ENCODE peak calls at places on chromosomes 3 and 15, in five cellular contexts. G, I, C, J and Q are unnamed samples.

GRCh38 chr3:48157950-48158376 is 30.3 kb downstream of the CDC25A start:
- DNase-seq in J (peak), G (peak), I (peak), C (no peak), Q (peak)

GRCh38 chr15:69751147-69751546 is 298.5 kb downstream of the RPLP1 start:
- DNase-seq in C (no peak), I (no peak), J (no peak), G (no peak), Q (no peak)

GRCh38 chr15:93428135-93428534 is 339.1 kb upstream of the RGMA start:
- DNase-seq in J (no peak), C (no peak), I (no peak), G (no peak), Q (no peak)

GRCh38 chr3:125679258-125679657 is 84.0 kb upstream of the OSBPL11 start:
- DNase-seq in I (no peak), G (no peak), C (no peak), J (no peak), Q (no peak)

GRCh38 chr15:70741107-70741511 is 22.2 kb downstream of the UACA start:
- DNase-seq in G (peak), I (peak), J (peak), C (no peak), Q (peak)

GRCh38 chr3:196843435-196844110 is 24.1 kb upstream of the SENP5 start:
- DNase-seq in J (no peak), C (no peak), I (no peak), G (no peak), Q (no peak)

GRCh38 chr3:126438186-126438585 is 37.5 kb downstream of the ZXDC start:
- DNase-seq in I (no peak), C (no peak), G (no peak), J (no peak), Q (no peak)

GRCh38 chr15:76996076-76996525 is 1.2 kb downstream of the PSTPIP1 start:
- DNase-seq in G (no peak), I (no peak), C (no peak), J (no peak), Q (no peak)

GRCh38 chr3:18946524-18946923 is 201.8 kb upstream of the KCNH8 start:
- DNase-seq in I (no peak), G (no peak), J (no peak), C (no peak), Q (no peak)

GRCh38 chr15:85753261-85753660 is 41.5 kb downstream of the KLHL25 start:
- DNase-seq in C (no peak), J (no peak), I (no peak), G (no peak), Q (no peak)

GRCh38 chr3:32685604-32686185 is 707 bp downstream of the CNOT10 start:
- DNase-seq in G (peak), C (no peak), I (no peak), J (no peak), Q (peak)

GRCh38 chr3:164024786-164025185 is 1053.5 kb downstream of the SI start:
- DNase-seq in J (no peak), I (no peak), C (no peak), G (no peak), Q (no peak)

GRCh38 chr3:185063431-185063830 is 89.4 kb downstream of the C3orf70 start:
- DNase-seq in J (no peak), I (no peak), C (no peak), G (no peak), Q (no peak)

GRCh38 chr3:126551066-126551838 is 7.5 kb downstream of the C3orf22 start:
- DNase-seq in I (no peak), G (no peak), J (peak), C (no peak), Q (no peak)

GRCh38 chr15:84910928-84911623 is 26.6 kb downstream of the SLC28A1 start:
- DNase-seq in J (peak), G (no peak), C (no peak), I (no peak), Q (no peak)

GRCh38 chr3:56921573-56922571 is 120.1 kb upstream of the ARHGEF3 start:
- DNase-seq in J (no peak), I (peak), C (no peak), G (peak), Q (peak)

GRCh38 chr3:25744477-25744876 is 38.8 kb downstream of the NGLY1 start:
- DNase-seq in J (no peak), G (no peak), C (no peak), I (no peak), Q (no peak)

GRCh38 chr3:64238971-64239667 is 13.9 kb upstream of the PRICKLE2 start:
- DNase-seq in I (peak), J (no peak), C (peak), G (peak), Q (peak)

GRCh38 chr3:11543141-11543947 is 100.4 kb downstream of the VGLL4 start:
- DNase-seq in I (no peak), C (no peak), G (no peak), J (no peak), Q (no peak)

GRCh38 chr3:11544413-11545181 is 99.1 kb downstream of the VGLL4 start:
- DNase-seq in J (no peak), C (no peak), I (peak), G (peak), Q (peak)

GRCh38 chr3:11543948-11544387 is 99.7 kb downstream of the VGLL4 start:
- DNase-seq in C (no peak), J (no peak), G (no peak), I (no peak), Q (no peak)

GRCh38 chr3:11546657-11547302 is 96.9 kb downstream of the VGLL4 start:
- DNase-seq in J (no peak), C (no peak), I (no peak), G (no peak), Q (no peak)

DNA sequence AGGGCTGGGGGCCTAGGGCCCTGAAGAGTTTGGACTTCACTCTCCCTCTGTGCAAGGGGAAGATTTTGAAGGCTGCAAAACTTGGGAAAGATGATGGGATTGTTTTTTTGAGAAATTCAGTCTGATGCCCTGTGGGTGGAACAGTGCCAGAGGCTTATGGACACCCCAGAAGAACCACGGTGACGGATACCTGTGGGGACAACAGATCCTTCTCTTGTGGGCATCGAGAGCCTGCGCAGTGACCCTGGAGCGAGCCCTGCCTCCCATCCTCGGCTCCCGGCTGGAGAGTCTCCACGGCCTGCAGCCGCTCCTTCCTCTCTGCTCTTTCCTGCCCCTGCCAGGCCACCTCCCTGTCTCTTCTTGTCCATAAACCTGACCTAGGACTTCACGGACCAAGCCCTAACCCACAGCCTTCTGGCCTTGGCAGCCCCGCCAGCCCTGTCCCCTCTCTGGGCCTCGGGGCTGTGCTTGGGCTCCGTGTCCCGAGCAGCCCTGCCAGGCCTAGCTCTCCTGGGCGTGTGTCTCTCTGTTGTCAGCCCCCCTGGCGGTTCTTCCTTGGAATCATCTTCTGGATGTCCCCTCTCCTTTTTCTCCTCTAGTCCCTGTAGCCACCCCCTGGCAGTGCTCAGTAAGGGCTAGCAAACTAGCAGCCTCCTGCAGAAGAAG is 98.4 kb downstream of the VGLL4 start:
- DNase-seq in J (no peak), C (no peak), I (no peak), G (no peak), Q (no peak)
- TF ChIP-seq CTCF in J (no peak), C (no peak), I (no peak), G (no peak), Q (peak)

GRCh38 chr3:187456268-187456667 is 88.1 kb downstream of the RTP4 start:
- DNase-seq in C (peak), G (no peak), I (no peak), J (peak), Q (peak)
- TF ChIP-seq CTCF in C (no peak), G (no peak), I (no peak), J (no peak), Q (no peak)

GRCh38 chr15:89806565-89807550 is 7.8 kb downstream of the ANPEP start:
- DNase-seq in I (no peak), G (no peak), C (no peak), J (peak), Q (no peak)
- TF ChIP-seq CTCF in I (no peak), G (no peak), C (no peak), J (no peak), Q (no peak)

GRCh38 chr3:115916866-115917265 is 293.6 kb downstream of the GAP43 start:
- DNase-seq in I (no peak), C (no peak), G (no peak), J (no peak), Q (no peak)

GRCh38 chr3:115915061-115915460 is 291.8 kb downstream of the GAP43 start:
- DNase-seq in J (no peak), C (no peak), I (no peak), G (no peak), Q (no peak)

GRCh38 chr3:115912372-115912771 is 289.1 kb downstream of the GAP43 start:
- DNase-seq in C (no peak), J (no peak), I (no peak), G (peak), Q (peak)

GRCh38 chr3:115918900-115919299 is 295.6 kb downstream of the GAP43 start:
- DNase-seq in G (no peak), C (no peak), I (no peak), J (no peak), Q (no peak)

DNA sequence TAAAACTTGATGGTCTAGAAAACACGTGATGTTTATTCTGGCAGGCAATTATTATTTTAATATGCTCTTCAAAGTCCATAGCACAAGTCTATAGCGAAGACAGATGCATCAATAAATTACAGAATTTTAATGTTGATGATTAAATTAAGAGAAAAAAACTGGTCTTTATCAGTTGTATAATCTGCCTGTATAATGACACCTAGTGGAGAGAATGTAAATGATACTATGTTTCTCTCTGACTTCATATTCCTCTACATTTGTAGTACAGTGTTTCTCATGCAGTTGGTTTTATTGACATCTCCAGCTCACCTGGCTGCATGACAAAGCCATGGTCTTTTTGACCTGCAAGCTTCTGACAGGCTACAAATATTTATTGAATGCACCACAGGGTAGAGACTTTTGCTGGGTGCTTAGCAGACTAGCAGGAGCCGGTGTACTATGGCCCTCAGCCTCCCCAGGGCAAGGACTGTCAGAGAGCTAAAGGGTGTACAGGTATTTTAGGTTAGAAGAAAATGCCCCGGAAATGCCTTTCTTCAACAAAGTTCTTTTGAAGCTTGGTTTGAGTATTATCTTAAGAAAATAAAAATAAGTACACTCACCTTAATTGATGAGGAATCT is 289.9 kb downstream of the GAP43 start:
- DNase-seq in I (no peak), G (peak), C (no peak), J (no peak), Q (no peak)
- TF ChIP-seq CTCF in I (peak), G (peak), C (no peak), J (peak), Q (peak)

GRCh38 chr15:40934457-40934856 is 5.3 kb downstream of the DLL4 start:
- DNase-seq in I (no peak), J (no peak), G (no peak), C (no peak), Q (no peak)

GRCh38 chr15:40936234-40936708 is 7.1 kb downstream of the DLL4 start:
- DNase-seq in G (no peak), J (no peak), C (no peak), I (no peak), Q (no peak)

GRCh38 chr15:40937762-40938529 is 8.8 kb downstream of the DLL4 start:
- DNase-seq in G (no peak), J (no peak), C (no peak), I (no peak), Q (no peak)

GRCh38 chr15:40938530-40938870 is 9.4 kb downstream of the DLL4 start:
- DNase-seq in C (no peak), G (no peak), I (no peak), J (no peak), Q (no peak)

GRCh38 chr15:40936709-40937666 is 7.8 kb downstream of the DLL4 start:
- DNase-seq in J (no peak), C (no peak), I (peak), G (peak), Q (peak)
- TF ChIP-seq CTCF in J (no peak), C (peak), I (no peak), G (no peak), Q (peak)

DNA sequence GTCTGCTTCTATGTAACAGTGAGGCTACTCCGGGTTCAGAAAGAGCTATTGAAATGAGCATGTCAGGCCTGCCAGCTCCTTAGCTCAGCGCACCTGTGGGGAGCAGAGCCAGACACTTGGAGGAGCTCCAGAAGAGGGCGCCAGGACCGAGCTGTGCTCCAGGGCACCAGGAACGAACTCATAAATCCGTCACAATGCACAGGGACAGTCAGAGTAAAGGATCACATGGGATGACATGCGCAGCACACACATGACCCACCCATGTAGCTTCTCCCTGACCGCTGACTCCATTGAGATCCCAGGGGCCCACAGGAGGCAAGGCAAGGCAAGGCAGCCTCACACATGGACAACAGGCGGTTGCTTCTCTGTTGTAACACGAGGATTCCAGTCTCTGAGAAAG is 26.0 kb upstream of the GNB5 start:
- DNase-seq in J (no peak), C (no peak), I (no peak), G (no peak), Q (no peak)
- TF ChIP-seq CTCF in J (no peak), C (no peak), I (no peak), G (no peak), Q (no peak)

GRCh38 chr3:71413572-71413971 is 170.0 kb downstream of the FOXP1 start:
- DNase-seq in I (no peak), C (no peak), G (no peak), J (no peak), Q (peak)
- TF ChIP-seq CTCF in I (no peak), C (no peak), G (no peak), J (no peak), Q (no peak)

GRCh38 chr3:63046580-63046979 is 171.4 kb upstream of the CADPS start:
- DNase-seq in J (no peak), G (no peak), I (no peak), C (no peak), Q (no peak)

GRCh38 chr3:63048365-63048764 is 173.1 kb upstream of the CADPS start:
- DNase-seq in J (no peak), G (no peak), I (peak), C (no peak), Q (no peak)

GRCh38 chr3:63047068-63047467 is 171.9 kb upstream of the CADPS start:
- DNase-seq in G (no peak), J (no peak), C (no peak), I (peak), Q (no peak)

GRCh38 chr3:63050548-63050947 is 175.3 kb upstream of the CADPS start:
- DNase-seq in G (no peak), J (no peak), C (no peak), I (peak), Q (no peak)

GRCh38 chr3:63048927-63049326 is 173.7 kb upstream of the CADPS start:
- DNase-seq in G (no peak), C (no peak), I (no peak), J (no peak), Q (no peak)
- TF ChIP-seq CTCF in G (no peak), C (no peak), I (no peak), J (no peak), Q (no peak)

GRCh38 chr15:31147943-31148621 is 46.6 kb upstream of the TRPM1 start:
- DNase-seq in I (no peak), J (no peak), G (no peak), C (no peak), Q (no peak)

GRCh38 chr15:31148622-31149505 is 47.3 kb upstream of the TRPM1 start:
- DNase-seq in G (no peak), I (no peak), J (no peak), C (no peak), Q (no peak)

GRCh38 chr15:31147456-31147855 is 45.9 kb upstream of the TRPM1 start:
- DNase-seq in G (no peak), J (no peak), I (no peak), C (no peak), Q (no peak)

GRCh38 chr15:31141792-31142191 is 40.3 kb upstream of the TRPM1 start:
- DNase-seq in G (no peak), C (no peak), J (no peak), I (no peak), Q (no peak)

DNA sequence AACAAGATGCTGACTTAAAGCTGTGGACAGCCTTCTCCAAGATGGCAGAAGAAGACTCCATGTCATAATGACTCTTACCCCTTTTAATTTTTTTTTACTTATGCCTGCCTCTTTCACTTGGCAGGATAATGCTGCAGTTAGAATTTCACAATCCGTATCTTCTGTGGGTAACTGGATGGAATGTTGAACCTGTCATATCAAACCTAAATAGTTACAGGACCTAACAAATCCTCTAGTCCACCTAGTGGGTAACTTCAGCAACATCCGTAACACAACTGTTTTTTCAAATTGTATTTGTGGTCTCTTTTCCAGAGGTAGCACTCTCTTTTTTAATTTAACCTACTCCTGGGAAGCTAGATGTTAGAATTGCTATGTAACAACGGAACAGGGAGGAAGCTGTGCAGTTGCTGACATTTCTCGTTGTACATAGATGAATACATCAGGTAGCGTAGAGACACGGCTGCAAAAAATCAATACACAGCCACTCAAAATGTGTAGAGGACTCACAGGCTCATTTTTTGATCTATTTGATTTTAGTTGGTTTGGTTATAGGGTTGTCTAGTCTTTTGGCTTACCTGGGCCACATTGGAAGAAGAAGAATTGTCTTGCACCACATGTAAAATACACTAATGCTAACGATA is 43.9 kb upstream of the TRPM1 start:
- DNase-seq in J (no peak), G (peak), I (peak), C (no peak), Q (peak)
- TF ChIP-seq CTCF in J (peak), G (no peak), I (no peak), C (no peak), Q (peak)

GRCh38 chr15:100926258-100926657 is 7.1 kb downstream of the LRRK1 start:
- DNase-seq in I (no peak), J (no peak), C (no peak), G (no peak), Q (no peak)
- TF ChIP-seq CTCF in I (no peak), J (no peak), C (no peak), G (no peak), Q (no peak)